ENCODE peak calls at places on chromosomes 16 and 17, in four cellular contexts. R, F, P and G are unnamed samples. For H3K4me1, the result is how much of the 10 kb centered on the place peaks cover.

GRCh38 chr16:89557936-89558490 is 2.5 kb upstream of the RPL13 start:
- DNase-seq in R (no peak), P (no peak), F (peak), G (no peak)

GRCh38 chr17:78991906-78992532 is 12.3 kb upstream of the LGALS3BP start:
- DNase-seq in F (no peak), R (no peak), P (no peak), G (no peak)

GRCh38 chr17:81517339-81518112 is 4.9 kb upstream of the ACTG1 start:
- DNase-seq in R (no peak), P (no peak), F (no peak), G (no peak)

GRCh38 chr16:25317732-25318316 is 60.2 kb upstream of the ZKSCAN2 start:
- DNase-seq in P (no peak), R (no peak), F (no peak), G (no peak)

GRCh38 chr17:69477204-69477899 is 62.9 kb downstream of the MAP2K6 start:
- DNase-seq in P (no peak), R (no peak), F (no peak), G (no peak)

GRCh38 chr16:59440502-59440901 is 706.4 kb upstream of the GOT2 start:
- DNase-seq in R (no peak), F (no peak), P (no peak), G (no peak)

GRCh38 chr16:68445458-68445857 is 2.9 kb downstream of the SMPD3 start:
- DNase-seq in F (peak), R (peak), P (no peak), G (peak)

GRCh38 chr17:10285896-10286295 is 86.9 kb downstream of the MYH13 start:
- DNase-seq in F (no peak), P (no peak), R (no peak), G (no peak)

GRCh38 chr17:58402047-58402446 is 15.3 kb downstream of the RNF43 start:
- DNase-seq in F (peak), R (no peak), P (no peak), G (no peak)

GRCh38 chr17:15348030-15348429 is 6.6 kb upstream of the TEKT3 start:
- DNase-seq in P (no peak), F (no peak), R (no peak), G (no peak)

GRCh38 chr17:21034350-21035235 is 8.2 kb downstream of the USP22 start:
- DNase-seq in F (no peak), P (no peak), R (no peak), G (no peak)

GRCh38 chr16:12826559-12826958 is 22.9 kb upstream of the CPPED1 start:
- DNase-seq in F (no peak), P (no peak), R (no peak), G (no peak)

GRCh38 chr17:70622382-70623260 is 453.3 kb downstream of the KCNJ2 start:
- DNase-seq in P (no peak), R (peak), F (no peak), G (no peak)

GRCh38 chr17:77141846-77142449 is 1.2 kb downstream of the SEC14L1 start:
- DNase-seq in F (peak), P (no peak), R (no peak), G (no peak)
- H3K4me1 ChIP-seq in F (half or more), P (under half), R (half or more), G (under half)

DNA sequence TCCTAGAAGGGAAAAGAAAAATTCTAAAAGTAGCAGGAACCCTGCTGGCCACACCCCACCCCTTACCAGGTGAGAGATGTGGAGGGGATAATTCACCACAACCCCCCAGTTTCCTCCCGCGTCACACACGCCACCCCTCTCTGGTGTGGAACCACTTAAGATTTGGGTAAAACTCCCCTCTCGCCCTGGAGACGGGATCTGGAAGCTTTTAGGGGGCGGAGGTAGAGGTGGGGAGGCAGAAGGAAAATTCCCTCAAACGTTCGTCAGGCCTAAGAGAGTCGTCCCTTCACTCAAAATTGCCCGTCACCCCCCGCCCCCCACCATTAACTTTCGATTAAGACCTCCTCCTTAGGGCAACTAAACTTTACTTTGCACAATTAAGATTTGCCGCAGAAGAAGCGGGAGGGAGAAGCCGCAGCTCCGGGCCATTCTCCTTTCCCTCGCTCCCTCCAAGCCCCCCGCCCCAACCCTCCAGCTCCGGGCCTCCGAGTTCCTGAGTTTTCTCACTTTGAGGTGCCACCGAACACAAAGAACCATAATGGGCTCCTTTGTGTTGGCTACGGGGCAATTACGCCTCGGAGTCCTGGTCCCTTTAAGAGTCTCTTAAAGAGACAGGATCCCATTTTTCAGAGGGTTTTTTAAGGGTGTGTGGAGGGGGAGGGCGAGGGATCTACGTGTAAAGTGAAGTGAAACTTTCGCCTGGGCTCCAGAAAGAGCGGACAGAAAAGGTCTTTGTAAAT is 1.0 kb upstream of the FZD2 start:
- DNase-seq in P (no peak), F (peak), R (peak), G (peak)
- TF ChIP-seq CTCF in P (no peak), F (no peak), R (no peak), G (no peak)

DNA sequence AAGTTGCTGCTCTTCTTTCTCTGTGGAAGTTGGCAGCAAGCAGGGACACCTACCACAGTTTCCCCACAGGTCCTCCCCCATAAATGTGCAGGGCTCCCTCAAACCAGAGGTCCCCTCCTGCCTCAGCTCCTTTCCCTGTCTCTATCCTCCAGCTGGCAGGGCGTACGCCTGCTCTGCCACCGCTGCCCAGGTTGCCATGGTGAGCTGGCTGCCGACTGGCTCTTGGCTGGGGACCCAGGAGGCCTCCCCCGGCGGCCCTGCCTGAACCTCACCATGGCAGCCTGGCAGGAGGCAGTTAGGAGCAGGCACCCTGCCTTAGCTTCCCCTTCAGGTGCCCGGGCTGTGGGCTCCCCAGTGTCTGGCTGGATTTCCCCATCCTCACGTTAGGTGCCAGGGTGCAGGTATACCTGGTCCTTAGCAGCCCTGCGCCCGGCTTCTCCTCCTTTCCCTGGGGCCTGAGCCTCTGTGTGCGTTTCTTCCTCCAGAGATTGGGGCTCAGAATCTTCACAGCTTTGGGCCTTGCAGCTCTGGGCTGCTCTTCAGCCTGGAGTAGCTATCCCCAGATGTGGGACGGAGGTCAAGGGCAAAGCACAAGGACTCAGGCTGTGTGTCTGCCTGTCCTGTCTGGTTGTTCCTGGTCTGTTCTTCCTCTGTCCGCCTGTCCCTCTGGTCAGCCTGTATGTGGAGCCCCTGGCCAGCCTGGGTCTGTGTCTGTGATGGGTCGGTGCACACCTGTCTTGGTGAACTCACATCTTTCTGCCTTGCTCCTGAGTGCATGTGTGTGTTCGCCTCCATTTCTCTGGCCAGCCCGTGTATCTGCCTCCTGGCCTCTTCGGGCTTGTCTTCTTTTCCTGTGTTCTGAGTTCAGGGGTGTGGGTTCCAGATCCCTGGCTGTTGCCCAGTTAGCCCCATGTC is 15.7 kb downstream of the GJD3 start:
- DNase-seq in R (no peak), P (peak), F (no peak), G (no peak)
- H3K4me1 ChIP-seq in R (half or more), P (under half), F (under half), G (under half)

GRCh38 chr17:2075336-2076056 is 20.6 kb downstream of the HIC1 start:
- DNase-seq in R (no peak), F (no peak), P (no peak), G (no peak)
- TF ChIP-seq CTCF in R (no peak), F (no peak), P (no peak), G (peak)